ENCODE peak calls at places on chromosome 13, in eight cellular contexts. H is tibial nerve, R is GM23248, F is adrenal gland, T is thoracic aorta, D is A549, Y is ovary, C is esophagus squamous epithelium. P is an unnamed sample. For H3K4me1, the result is how much of the 10 kb centered on the place peaks cover.

GRCh38 chr13:89627991-89628390 is 1719.5 kb upstream of the MIR17HG start:
- DNase-seq in Y (no peak), R (no peak), F (peak), C (no peak), D (no peak), H (no peak), T (no peak), P (no peak)

GRCh38 chr13:90445179-90445578 is 902.3 kb upstream of the MIR17HG start:
- DNase-seq in T (no peak), C (no peak), F (peak), H (no peak), D (peak), Y (no peak), R (peak), P (no peak)

GRCh38 chr13:110450941-110451340 is 110.6 kb downstream of the RAB20 start:
- DNase-seq in Y (no peak), R (no peak), C (no peak), T (no peak), H (no peak), F (no peak), D (no peak), P (no peak)

GRCh38 chr13:77728265-77728966 is 30.9 kb downstream of the SLAIN1 start:
- DNase-seq in H (no peak), R (no peak), T (no peak), D (no peak), C (no peak), Y (no peak), F (no peak), P (no peak)

GRCh38 chr13:100517135-100517534 is 71.5 kb downstream of the GGACT start:
- DNase-seq in R (no peak), T (no peak), D (peak), Y (no peak), F (no peak), H (no peak), C (no peak), P (no peak)

GRCh38 chr13:95921485-95921884 is 131.7 kb downstream of the UGGT2 start:
- DNase-seq in Y (no peak), H (no peak), D (no peak), T (no peak), R (peak), F (no peak), C (no peak), P (no peak)

GRCh38 chr13:101019126-101019525 is 344.5 kb upstream of the TMTC4 start:
- DNase-seq in D (no peak), R (peak), F (no peak), C (no peak), H (no peak), T (no peak), Y (no peak), P (no peak)

GRCh38 chr13:32134991-32135390 is 103.4 kb downstream of the FRY start:
- DNase-seq in D (no peak), Y (no peak), H (no peak), R (no peak), T (no peak), F (no peak), C (no peak), P (no peak)

GRCh38 chr13:102484329-102484728 is 82.5 kb upstream of the FGF14 start:
- DNase-seq in Y (no peak), H (no peak), D (no peak), C (no peak), R (peak), F (no peak), T (no peak), P (no peak)

GRCh38 chr13:44199627-44200207 is 173.9 kb upstream of the SERP2 start:
- DNase-seq in F (no peak), C (no peak), Y (no peak), D (no peak), R (no peak), H (no peak), T (no peak), P (no peak)

GRCh38 chr13:45718992-45719391 is 16.9 kb downstream of the CBY2 start:
- DNase-seq in D (no peak), F (no peak), C (no peak), T (no peak), Y (no peak), R (peak), H (no peak), P (no peak)

GRCh38 chr13:29190298-29190697 is 370.2 kb downstream of the MTUS2 start:
- DNase-seq in Y (no peak), D (no peak), H (no peak), T (no peak), R (no peak), F (no peak), C (no peak), P (no peak)
- H3K4me1 ChIP-seq in Y (under half), D (under half), H (under half), T (under half), R (under half), F (under half), C (under half), P (under half)

GRCh38 chr13:114065926-114066774 is 66.3 kb downstream of the RASA3 start:
- DNase-seq in C (no peak), F (no peak), T (no peak), D (no peak), H (no peak), R (peak), Y (no peak), P (no peak)

GRCh38 chr13:114062754-114063153 is 69.7 kb downstream of the RASA3 start:
- DNase-seq in Y (no peak), H (no peak), F (no peak), C (no peak), T (no peak), R (peak), D (no peak), P (no peak)

GRCh38 chr13:114065141-114065925 is 67.1 kb downstream of the RASA3 start:
- DNase-seq in F (peak), C (peak), D (peak), Y (peak), R (peak), H (peak), T (peak), P (peak)

GRCh38 chr13:114063545-114064515 is 68.6 kb downstream of the RASA3 start:
- DNase-seq in D (no peak), H (peak), T (peak), R (peak), C (no peak), F (peak), Y (peak), P (peak)

GRCh38 chr13:114064516-114065140 is 67.8 kb downstream of the RASA3 start:
- DNase-seq in Y (peak), R (peak), H (no peak), T (no peak), D (no peak), F (peak), C (no peak), P (peak)
- H3K4me1 ChIP-seq in Y (under half), R (half or more), H (half or more), T (half or more), D (half or more), F (under half), C (half or more), P (under half)

GRCh38 chr13:98449273-98449672 is 127.6 kb downstream of the STK24 start:
- DNase-seq in H (no peak), D (no peak), C (no peak), Y (no peak), R (no peak), F (no peak), T (no peak), P (no peak)
- H3K4me1 ChIP-seq in H (under half), D (under half), C (half or more), Y (under half), R (under half), F (under half), T (under half), P (under half)

GRCh38 chr13:40559915-40560314 is 106.5 kb downstream of the FOXO1 start:
- DNase-seq in C (no peak), T (no peak), R (no peak), Y (no peak), H (no peak), D (no peak), F (no peak), P (no peak)
- H3K4me1 ChIP-seq in C (half or more), T (under half), R (under half), Y (under half), H (under half), D (under half), F (under half), P (under half)

GRCh38 chr13:51426982-51427381 is 25.9 kb downstream of the INTS6 start:
- DNase-seq in F (no peak), R (no peak), C (no peak), T (no peak), H (no peak), D (no peak), Y (no peak), P (no peak)

GRCh38 chr13:51422484-51422883 is 30.4 kb downstream of the INTS6 start:
- DNase-seq in F (no peak), D (no peak), Y (no peak), C (no peak), T (no peak), H (no peak), R (no peak), P (no peak)

GRCh38 chr13:51423766-51424165 is 29.1 kb downstream of the INTS6 start:
- DNase-seq in C (no peak), F (no peak), Y (no peak), D (no peak), R (no peak), H (no peak), T (no peak), P (no peak)

GRCh38 chr13:51420681-51421476 is 32.0 kb downstream of the INTS6 start:
- DNase-seq in R (no peak), D (no peak), T (no peak), Y (no peak), F (no peak), H (no peak), C (no peak), P (no peak)

GRCh38 chr13:51425410-51426042 is 27.3 kb downstream of the INTS6 start:
- DNase-seq in H (no peak), D (no peak), T (no peak), F (no peak), C (no peak), R (peak), Y (no peak), P (no peak)
- H3K4me1 ChIP-seq in H (under half), D (under half), T (under half), F (under half), C (under half), R (under half), Y (under half), P (under half)

DNA sequence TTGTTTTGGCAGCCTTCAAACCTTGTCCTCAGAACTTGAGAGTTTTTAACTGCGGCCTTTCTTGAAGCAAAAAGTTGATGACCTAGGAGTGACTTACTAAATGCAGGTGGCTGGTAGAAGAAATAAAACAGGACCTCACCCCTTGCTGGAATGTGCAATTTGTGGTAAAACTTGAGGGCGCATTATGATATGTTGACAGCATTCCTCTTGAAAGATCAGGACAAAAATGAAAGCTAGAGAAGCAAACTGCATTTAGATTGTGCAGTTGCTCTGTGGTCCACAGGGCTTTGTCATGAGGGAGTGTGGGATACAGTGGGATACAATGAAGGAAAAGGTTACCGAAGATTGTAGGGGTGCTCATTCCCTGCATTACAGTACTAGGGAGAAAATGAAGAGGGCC is 504.2 kb downstream of the GPC6 start:
- DNase-seq in H (no peak), D (no peak), C (no peak), R (no peak), Y (no peak), T (no peak), F (no peak), P (no peak)
- H3K4me1 ChIP-seq in H (under half), D (under half), C (under half), R (under half), Y (under half), T (under half), F (under half), P (under half)

DNA sequence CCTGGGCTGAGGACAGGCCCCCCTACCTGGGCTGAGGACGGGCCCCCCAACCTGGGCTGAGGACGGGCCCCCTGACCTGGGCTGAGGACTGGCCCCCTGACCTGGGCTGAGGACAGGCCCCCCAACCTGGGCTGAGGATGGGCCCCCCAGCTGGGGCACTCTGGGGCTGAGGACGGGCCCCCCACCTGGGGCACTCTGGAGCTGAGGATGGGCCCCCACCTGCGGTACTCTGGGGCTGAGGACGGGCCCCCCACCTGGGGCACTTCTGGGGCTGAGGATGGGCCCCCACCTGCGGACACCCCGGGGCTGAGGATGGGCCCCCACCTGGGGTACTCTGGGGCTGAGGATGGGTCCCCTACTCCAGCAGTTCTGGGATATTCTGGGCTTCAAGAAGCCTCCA is 65.5 kb downstream of the RASA3 start:
- DNase-seq in Y (no peak), F (no peak), C (no peak), T (no peak), R (no peak), D (no peak), H (no peak), P (no peak)
- H3K4me1 ChIP-seq in Y (under half), F (under half), C (half or more), T (half or more), R (half or more), D (half or more), H (half or more), P (under half)

DNA sequence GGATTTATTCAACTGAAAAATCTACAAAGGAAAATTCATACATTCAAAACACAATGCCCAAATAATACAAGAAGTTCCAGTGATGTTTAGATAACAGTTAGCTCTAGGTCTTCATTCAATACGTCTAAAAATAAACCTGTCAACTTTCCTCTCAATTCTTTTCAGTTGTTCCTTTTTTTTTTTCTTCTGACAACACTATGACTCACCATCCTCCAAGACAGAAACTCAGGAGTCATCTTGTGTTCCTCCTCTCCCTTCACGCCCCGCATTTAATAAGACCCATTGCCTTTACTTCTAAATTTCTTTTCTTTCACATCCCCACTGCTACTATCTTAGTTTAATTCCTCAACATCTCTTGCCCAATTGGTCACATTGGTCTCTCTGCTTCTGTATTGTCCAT is 759.9 kb downstream of the GPC5 start:
- DNase-seq in D (no peak), F (no peak), C (no peak), R (peak), H (no peak), Y (no peak), T (no peak), P (no peak)
- H3K4me1 ChIP-seq in D (under half), F (under half), C (under half), R (under half), H (under half), Y (under half), T (under half), P (under half)

P was measured in uterus.